ENCODE peak calls at places on chromosome 1, in five cellular contexts. E is SK-N-SH, I is K562, M is HepG2, L is GM12878. A is an unnamed sample.

GRCh38 chr1:97820470-97821188 is 100.2 kb downstream of the DPYD start:
- DNase-seq in E (no peak), I (no peak), M (peak; percentile 5), L (no peak), A (no peak)

GRCh38 chr1:94926365-94926914 is 470 bp downstream of the CNN3 start:
- DNase-seq in E (peak; percentile 85), I (no peak), M (peak; percentile 36), L (no peak), A (peak; percentile 79)

GRCh38 chr1:17194981-17195528 is 9.9 kb upstream of the PADI1 start:
- DNase-seq in E (no peak), I (no peak), M (no peak), L (no peak), A (peak; percentile 43)

GRCh38 chr1:222240536-222241181 is 307.2 kb downstream of the HHIPL2 start:
- DNase-seq in E (no peak), I (peak; percentile 60), M (no peak), L (no peak), A (no peak)

GRCh38 chr1:87450615-87451209 is 122.0 kb downstream of the LMO4 start:
- DNase-seq in E (no peak), I (peak; percentile 65), M (peak; percentile 21), L (peak; percentile 24), A (no peak)

GRCh38 chr1:239112536-239112935 is 273.8 kb upstream of the CHRM3 start:
- DNase-seq in E (no peak), I (no peak), M (no peak), L (no peak), A (no peak)

GRCh38 chr1:222009105-222009730 is 267.3 kb upstream of the DUSP10 start:
- DNase-seq in E (no peak), I (peak; percentile 61), M (peak; percentile 16), L (peak; percentile 36), A (no peak)

GRCh38 chr1:112508242-112509004 is at the start of gene WNT2B:
- DNase-seq in E (peak; percentile 85), I (peak; percentile 30), M (peak; percentile 6), L (no peak), A (no peak)

GRCh38 chr1:150194381-150195031 is 41.4 kb downstream of the ANP32E start:
- DNase-seq in E (no peak), I (no peak), M (no peak), L (no peak), A (no peak)

GRCh38 chr1:27356628-27357280 is 10.0 kb downstream of the MAP3K6 start:
- DNase-seq in E (peak; percentile 56), I (peak; percentile 48), M (no peak), L (no peak), A (no peak)

GRCh38 chr1:156926175-156926574 is 5.7 kb downstream of the LRRC71 start:
- DNase-seq in E (peak; percentile 78), I (peak; percentile 76), M (no peak), L (no peak), A (no peak)

GRCh38 chr1:211541715-211542477 is 37.1 kb downstream of the SLC30A1 start:
- DNase-seq in E (no peak), I (no peak), M (peak; percentile 25), L (no peak), A (no peak)

GRCh38 chr1:88736633-88737248 is 52.7 kb downstream of the PKN2 start:
- DNase-seq in E (no peak), I (peak; percentile 33), M (peak; percentile 38), L (no peak), A (peak; percentile 71)

GRCh38 chr1:94326329-94326728 is 88.9 kb upstream of the ARHGAP29 start:
- DNase-seq in E (no peak), I (no peak), M (no peak), L (no peak), A (no peak)

GRCh38 chr1:181064030-181064594 is 24.4 kb upstream of the IER5 start:
- DNase-seq in E (peak; percentile 48), I (no peak), M (no peak), L (no peak), A (no peak)

DNA sequence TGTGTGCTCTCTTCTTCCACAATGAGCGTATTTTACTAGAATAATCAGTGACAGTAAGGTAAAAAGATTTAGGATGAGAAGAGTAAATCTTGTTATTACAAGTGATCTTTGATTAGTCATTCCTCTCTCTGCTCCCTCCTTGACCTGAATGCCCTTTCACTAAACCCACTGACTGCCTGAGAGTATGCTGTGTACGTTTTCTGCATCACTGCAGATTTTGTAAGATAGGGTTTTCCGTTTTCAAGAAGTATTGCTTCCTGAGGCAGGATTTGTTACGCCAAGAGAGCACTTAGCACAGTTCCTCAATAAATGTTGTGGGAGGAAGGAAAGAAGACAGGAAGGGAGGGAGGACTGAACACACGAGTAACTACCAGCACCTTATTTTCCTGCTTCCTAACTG is 7.7 kb upstream of the LAMB3 start:
- DNase-seq in E (no peak), I (no peak), M (no peak), L (no peak), A (no peak)
- TF ChIP-seq POLR2AphosphoS5 in E (no peak), I (no peak), M (no peak), L (no peak), A (no peak)

GRCh38 chr1:230048922-230049321 is 18.1 kb upstream of the GALNT2 start:
- DNase-seq in E (no peak), I (no peak), M (no peak), L (no peak), A (no peak)

GRCh38 chr1:230044729-230045128 is 22.3 kb upstream of the GALNT2 start:
- DNase-seq in E (no peak), I (no peak), M (no peak), L (no peak), A (no peak)

GRCh38 chr1:230048322-230048721 is 18.7 kb upstream of the GALNT2 start:
- DNase-seq in E (no peak), I (no peak), M (no peak), L (no peak), A (no peak)

GRCh38 chr1:230049731-230050130 is 17.3 kb upstream of the GALNT2 start:
- DNase-seq in E (no peak), I (no peak), M (no peak), L (no peak), A (no peak)

GRCh38 chr1:230047114-230047865 is 19.7 kb upstream of the GALNT2 start:
- DNase-seq in E (no peak), I (peak; percentile 67), M (no peak), L (no peak), A (no peak)
- TF ChIP-seq GABPA in E (no peak), I (no peak), M (no peak), L (no peak), A (no peak)

GRCh38 chr1:3219725-3220467 is 150.9 kb downstream of the PRDM16 start:
- DNase-seq in E (no peak), I (no peak), M (no peak), L (no peak), A (no peak)

GRCh38 chr1:3215198-3216045 is 146.4 kb downstream of the PRDM16 start:
- DNase-seq in E (no peak), I (no peak), M (no peak), L (no peak), A (no peak)

GRCh38 chr1:3217096-3217724 is 148.2 kb downstream of the PRDM16 start:
- DNase-seq in E (no peak), I (no peak), M (no peak), L (no peak), A (no peak)

GRCh38 chr1:3219005-3219724 is 150.2 kb downstream of the PRDM16 start:
- DNase-seq in E (peak; percentile 56), I (no peak), M (peak; percentile 89), L (no peak), A (no peak)

GRCh38 chr1:3217887-3218679 is 149.1 kb downstream of the PRDM16 start:
- DNase-seq in E (no peak), I (no peak), M (no peak), L (no peak), A (no peak)
- H3K4me1 ChIP-seq in E (no peaks in the 10 kb centered on the region), I (no peaks in the 10 kb centered on the region), M (peaks cover 51% of the 10 kb centered on the region), L (no peaks in the 10 kb centered on the region), A (peaks cover 4% of the 10 kb centered on the region)

DNA sequence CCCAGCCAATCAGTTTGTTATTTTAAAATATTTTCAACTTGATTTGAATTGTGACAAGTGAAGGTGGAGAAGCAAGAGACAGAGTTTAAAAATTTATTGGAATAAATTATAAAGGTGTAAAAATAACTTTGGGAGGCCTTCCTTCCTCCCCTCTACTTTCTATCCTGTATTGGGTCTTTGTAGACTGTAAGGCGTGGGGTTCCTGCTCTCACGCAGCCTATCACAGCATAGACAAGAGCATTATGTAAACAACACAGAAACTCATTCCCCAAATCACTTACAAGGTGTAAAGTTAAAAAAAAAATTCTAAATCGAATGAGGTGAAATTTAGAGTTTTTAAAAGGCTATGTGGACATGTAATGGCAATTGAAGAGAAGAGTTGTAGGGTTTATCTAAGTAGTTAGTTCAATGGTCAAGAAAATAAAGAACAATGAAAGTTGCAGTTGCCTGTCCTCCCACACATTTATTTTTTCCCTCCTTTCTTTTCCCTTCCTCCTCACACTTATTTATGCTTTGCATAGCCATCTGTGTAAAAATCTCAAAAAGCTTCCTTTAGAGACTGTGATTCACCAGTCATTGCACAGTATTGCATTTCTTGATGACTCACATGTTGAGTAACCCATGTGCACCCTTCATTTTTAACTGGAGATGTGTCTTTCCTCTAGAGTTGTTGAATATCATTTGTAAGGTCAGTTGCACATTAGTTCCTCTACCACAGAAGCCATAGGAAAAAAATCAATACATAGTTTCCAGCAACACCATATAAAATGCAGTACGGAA is 242.2 kb downstream of the PTPRC start:
- DNase-seq in E (no peak), I (no peak), M (peak; percentile 13), L (no peak), A (no peak)
- TF ChIP-seq POLR2AphosphoS5 in E (peak; percentile 49), I (no peak), M (no peak), L (no peak), A (no peak)

GRCh38 chr1:174072546-174072945 is 50.4 kb upstream of the RC3H1 start:
- DNase-seq in E (no peak), I (no peak), M (no peak), L (no peak), A (no peak)
- TF ChIP-seq GABPA in E (no peak), I (no peak), M (no peak), L (no peak), A (no peak)

DNA sequence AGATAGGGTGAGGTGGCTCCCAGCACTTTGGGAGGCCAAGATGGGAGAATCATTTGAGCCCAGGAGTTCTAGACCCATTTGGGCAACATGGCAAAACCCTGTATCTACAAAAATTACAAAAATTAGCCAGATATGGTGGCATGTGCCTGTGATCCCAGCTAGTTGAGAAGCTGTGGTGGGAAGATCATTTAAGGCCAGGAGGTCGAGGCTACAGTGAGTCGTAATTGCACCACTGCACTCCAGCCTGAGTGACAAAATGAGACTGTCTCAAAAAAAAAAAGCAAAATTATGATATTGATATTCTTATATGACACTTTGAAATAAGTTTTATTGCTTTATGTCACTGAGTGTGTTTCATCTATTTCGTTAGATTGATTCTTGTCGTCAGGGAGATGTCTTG is 7.4 kb downstream of the ACADM start:
- DNase-seq in E (no peak), I (peak; percentile 8), M (no peak), L (no peak), A (no peak)
- H3K4me1 ChIP-seq in E (no peaks in the 10 kb centered on the region), I (no peaks in the 10 kb centered on the region), M (peaks cover 27% of the 10 kb centered on the region), L (peaks cover 2% of the 10 kb centered on the region), A (no peaks in the 10 kb centered on the region)

GRCh38 chr1:40944326-40944725 is 35.2 kb upstream of the CTPS1 start:
- DNase-seq in E (no peak), I (no peak), M (peak; percentile 63), L (no peak), A (no peak)
- TF ChIP-seq POLR2AphosphoS5 in E (no peak), I (no peak), M (no peak), L (no peak), A (no peak)

A was measured in H1.